ENCODE peak calls at places on chromosomes 1 and 21, in four cellular contexts. F is dorsolateral prefrontal cortex; B is naive thymus-derived CD4-positive, alpha-beta T cell; S is mesendoderm. R is an unnamed sample. For H3K27me3, the result is how much of the 10 kb centered on the place peaks cover.

GRCh38 chr1:77395051-77395450 is 113.2 kb downstream of the AK5 start:
- DNase-seq in F (no peak), B (no peak), S (no peak), R (peak)

GRCh38 chr1:109381573-109381972 is 16.1 kb downstream of the SORT1 start:
- DNase-seq in F (no peak), B (no peak), S (peak), R (no peak)

GRCh38 chr1:31248276-31248675 is 8.6 kb upstream of the NKAIN1 start:
- DNase-seq in F (no peak), B (no peak), S (no peak), R (no peak)

GRCh38 chr1:67572594-67573221 is 112.3 kb upstream of the GADD45A start:
- DNase-seq in F (no peak), B (no peak), S (no peak), R (no peak)

GRCh38 chr1:226601456-226601855 is 52.9 kb downstream of the STUM start:
- DNase-seq in F (no peak), B (no peak), S (no peak), R (no peak)

GRCh38 chr1:9652379-9653194 is 1.1 kb downstream of the PIK3CD start:
- DNase-seq in F (no peak), B (peak), S (peak), R (no peak)

GRCh38 chr1:235649722-235650163 is at the start of gene GNG4:
- DNase-seq in F (no peak), B (no peak), S (peak), R (peak)

GRCh38 chr1:111199881-111200801 is at the start of gene DENND2D:
- DNase-seq in F (peak), B (peak), S (no peak), R (no peak)

GRCh38 chr1:46487818-46488218 is 1.8 kb upstream of the DMBX1 start:
- DNase-seq in F (no peak), B (no peak), S (peak), R (no peak)

GRCh38 chr1:5458248-5458647 is 534.0 kb downstream of the NPHP4 start:
- DNase-seq in F (no peak), B (no peak), S (no peak), R (no peak)

GRCh38 chr1:5456090-5456789 is 536.0 kb downstream of the NPHP4 start:
- DNase-seq in F (no peak), B (no peak), S (peak), R (no peak)

GRCh38 chr1:5460974-5461373 is 531.3 kb downstream of the NPHP4 start:
- DNase-seq in F (no peak), B (no peak), S (no peak), R (no peak)

GRCh38 chr1:5455651-5456050 is 536.6 kb downstream of the NPHP4 start:
- DNase-seq in F (no peak), B (no peak), S (peak), R (no peak)

GRCh38 chr1:5459839-5460238 is 532.4 kb downstream of the NPHP4 start:
- DNase-seq in F (no peak), B (no peak), S (no peak), R (no peak)
- H3K27me3 ChIP-seq in F (under half), B (under half), S (under half), R (under half)

GRCh38 chr21:36703626-36704280 is 4.8 kb downstream of the SIM2 start:
- DNase-seq in F (no peak), B (no peak), S (no peak), R (no peak)

GRCh38 chr21:36705679-36706481 is 7.0 kb downstream of the SIM2 start:
- DNase-seq in F (no peak), B (peak), S (peak), R (no peak)

GRCh38 chr21:36706482-36706852 is 7.6 kb downstream of the SIM2 start:
- DNase-seq in F (no peak), B (no peak), S (no peak), R (no peak)

GRCh38 chr21:36704281-36704957 is 5.5 kb downstream of the SIM2 start:
- DNase-seq in F (no peak), B (no peak), S (no peak), R (no peak)

GRCh38 chr21:36704958-36705678 is 6.2 kb downstream of the SIM2 start:
- DNase-seq in F (no peak), B (no peak), S (peak), R (no peak)
- H3K27me3 ChIP-seq in F (half or more), B (under half), S (half or more), R (under half)

GRCh38 chr1:5810131-5810530 is 182.1 kb downstream of the NPHP4 start:
- DNase-seq in F (no peak), B (no peak), S (no peak), R (no peak)
- H3K27me3 ChIP-seq in F (under half), B (under half), S (under half), R (under half)

DNA sequence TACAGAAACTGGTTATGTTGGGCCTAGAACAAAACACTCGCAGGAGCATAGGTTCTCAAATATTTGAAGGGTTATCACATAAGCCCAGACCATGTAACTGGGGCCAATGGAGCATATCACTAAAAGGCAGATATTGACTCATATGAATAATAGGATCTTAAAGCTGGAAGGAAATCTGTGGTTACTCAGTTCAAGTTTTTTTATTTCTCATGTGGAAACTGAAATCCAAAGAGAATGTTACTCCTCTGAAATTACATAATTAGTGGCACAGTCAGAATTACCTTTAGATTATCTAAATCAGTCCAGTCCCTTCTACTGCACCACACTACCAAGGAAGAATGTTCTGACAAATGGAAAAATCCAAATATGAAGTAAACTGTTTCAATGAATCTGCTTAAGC is 12.0 kb downstream of the SLAMF8 start:
- DNase-seq in F (no peak), B (no peak), S (no peak), R (no peak)
- H3K27me3 ChIP-seq in F (under half), B (under half), S (under half), R (under half)

DNA sequence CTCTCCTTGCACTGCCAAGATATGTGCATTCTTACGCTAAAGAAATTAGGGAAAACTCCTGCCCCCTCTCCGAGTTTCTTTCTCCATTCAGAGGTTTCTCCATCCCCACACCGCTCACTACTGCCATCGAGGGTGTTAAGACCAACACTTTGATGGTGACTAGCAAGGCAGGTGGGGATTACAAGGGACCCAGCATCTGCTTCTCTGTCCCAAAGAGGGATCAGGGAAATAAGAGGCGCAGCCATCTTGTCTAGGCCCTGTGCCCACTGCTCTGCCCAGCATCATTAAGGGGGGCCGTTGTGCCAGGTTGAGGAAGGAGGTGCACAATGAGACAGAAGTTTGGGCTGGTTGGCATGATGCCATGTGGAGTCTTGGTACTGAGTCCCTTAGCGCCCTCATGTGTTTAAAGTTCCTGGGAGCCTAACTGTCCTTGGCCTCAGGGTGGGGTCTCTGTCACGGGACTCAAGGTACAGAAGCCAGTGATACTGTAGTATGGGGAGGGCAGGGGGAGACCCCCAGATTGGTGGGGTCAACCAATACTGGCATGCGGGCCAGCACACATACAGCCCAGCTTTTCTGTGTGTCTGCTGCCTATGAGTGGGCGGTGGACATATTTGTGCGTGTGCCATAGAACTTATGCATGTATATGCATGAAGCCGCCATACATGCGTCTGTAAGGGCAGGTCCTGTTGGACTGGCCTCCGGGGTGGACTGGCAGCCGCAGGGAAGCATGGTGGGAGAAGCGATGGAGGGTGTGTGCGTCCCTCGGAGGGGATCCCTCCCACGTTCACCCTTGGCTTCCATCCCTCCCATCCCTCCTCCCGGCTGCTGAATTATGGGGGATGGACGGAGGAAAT is 5.5 kb downstream of the EFNA3 start:
- DNase-seq in F (peak), B (no peak), S (no peak), R (peak)
- H3K27me3 ChIP-seq in F (under half), B (under half), S (under half), R (under half)

GRCh38 chr1:16980473-16981268 is at the start of gene MFAP2:
- DNase-seq in F (no peak), B (no peak), S (peak), R (no peak)

GRCh38 chr1:16977377-16977776 is 3.0 kb downstream of the MFAP2 start:
- DNase-seq in F (no peak), B (no peak), S (no peak), R (no peak)

GRCh38 chr1:16978139-16978538 is 2.3 kb downstream of the MFAP2 start:
- DNase-seq in F (no peak), B (no peak), S (no peak), R (no peak)

GRCh38 chr1:16979475-16980327 is 719 bp downstream of the MFAP2 start:
- DNase-seq in F (no peak), B (no peak), S (peak), R (no peak)

GRCh38 chr1:16978589-16979474 is 1.6 kb downstream of the MFAP2 start:
- DNase-seq in F (no peak), B (no peak), S (no peak), R (no peak)
- H3K27me3 ChIP-seq in F (under half), B (under half), S (under half), R (under half)

GRCh38 chr1:169762699-169763098 is 28.8 kb upstream of the SELE start:
- DNase-seq in F (no peak), B (no peak), S (no peak), R (no peak)

GRCh38 chr1:169753549-169753948 is 19.7 kb upstream of the SELE start:
- DNase-seq in F (no peak), B (no peak), S (peak), R (no peak)

GRCh38 chr1:169764919-169765318 is 29.8 kb downstream of the METTL18 start:
- DNase-seq in F (no peak), B (no peak), S (no peak), R (no peak)

GRCh38 chr1:169759038-169759437 is 25.2 kb upstream of the SELE start:
- DNase-seq in F (no peak), B (no peak), S (no peak), R (no peak)
- H3K27me3 ChIP-seq in F (under half), B (under half), S (under half), R (under half)

R was measured in HAP-1.